ENCODE peak calls at places on chromosomes 6 and 20, in four cellular contexts. One of them, this sample, is unnamed.

GRCh38 chr6:129795261-129795660 is 65.9 kb downstream of the TMEM244 start:
- DNase-seq in K562: no peak
- DNase-seq in H1: no peak
- DNase-seq in HepG2: no peak
- DNase-seq in this sample: no peak

GRCh38 chr6:87172292-87172691 is 16.9 kb downstream of the ZNF292 start:
- DNase-seq in HepG2: no peak
- DNase-seq in H1: no peak
- DNase-seq in K562: no peak
- DNase-seq in this sample: no peak

GRCh38 chr20:2305946-2306345 is 10.1 kb downstream of the TGM3 start:
- DNase-seq in H1: no peak
- DNase-seq in HepG2: peak; percentile 44
- DNase-seq in K562: no peak
- DNase-seq in this sample: no peak

GRCh38 chr6:156779206-156780116 is 2.3 kb downstream of the ARID1B start:
- DNase-seq in H1: no peak
- DNase-seq in K562: peak; percentile 72
- DNase-seq in HepG2: peak; percentile 31
- DNase-seq in this sample: peak; percentile 38

GRCh38 chr6:116536216-116536621 is 9.3 kb downstream of the TRAPPC3L start:
- DNase-seq in K562: peak; percentile 69
- DNase-seq in HepG2: peak; percentile 73
- DNase-seq in H1: no peak
- DNase-seq in this sample: no peak

GRCh38 chr20:54208492-54209044 is 681 bp downstream of the PFDN4 start:
- DNase-seq in H1: no peak
- DNase-seq in HepG2: peak; percentile 35
- DNase-seq in K562: peak; percentile 39
- DNase-seq in this sample: no peak

GRCh38 chr6:149895702-149896310 is 2.1 kb downstream of the RAET1E start:
- DNase-seq in H1: no peak
- DNase-seq in K562: no peak
- DNase-seq in HepG2: no peak
- DNase-seq in this sample: no peak

GRCh38 chr6:160297310-160297709 is 38.7 kb upstream of the SLC22A2 start:
- DNase-seq in HepG2: peak; percentile 14
- DNase-seq in K562: no peak
- DNase-seq in H1: peak; percentile 19
- DNase-seq in this sample: peak; percentile 54

GRCh38 chr6:101080597-101080996 is 199.5 kb upstream of the ASCC3 start:
- DNase-seq in HepG2: no peak
- DNase-seq in K562: no peak
- DNase-seq in H1: no peak
- DNase-seq in this sample: no peak

GRCh38 chr20:63060057-63060991 is 53.6 kb upstream of the BHLHE23 start:
- DNase-seq in HepG2: no peak
- DNase-seq in H1: no peak
- DNase-seq in K562: peak; percentile 16
- DNase-seq in this sample: peak; percentile 11

GRCh38 chr20:57564951-57565642 is 4.2 kb downstream of the PCK1 start:
- DNase-seq in K562: no peak
- DNase-seq in HepG2: no peak
- DNase-seq in H1: no peak
- DNase-seq in this sample: no peak

DNA sequence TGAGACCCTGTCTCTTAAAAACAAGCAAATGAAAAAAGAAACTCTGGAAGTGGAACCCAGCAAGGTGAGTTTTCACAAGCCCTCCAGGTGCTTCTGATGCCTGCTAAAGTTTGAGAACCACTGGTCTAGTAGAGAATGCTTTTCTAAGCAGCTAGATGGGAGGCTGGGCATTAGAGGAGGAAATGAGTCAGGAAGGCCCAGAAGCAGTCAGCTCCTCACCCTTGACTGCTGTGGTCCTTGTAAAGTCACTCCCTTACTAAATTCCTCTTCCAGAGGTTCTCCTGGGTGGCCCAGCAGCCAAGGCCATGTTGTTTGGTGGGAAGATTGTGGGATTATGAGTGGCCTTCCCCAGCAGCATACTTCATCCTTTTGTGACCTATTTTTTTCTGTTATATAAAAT is 52.0 kb upstream of the FYN start:
- DNase-seq in K562: no peak
- DNase-seq in HepG2: no peak
- DNase-seq in H1: no peak
- DNase-seq in this sample: no peak
- TF ChIP-seq JUN in K562: no peak
- TF ChIP-seq JUN in HepG2: no peak
- TF ChIP-seq JUN in H1: no peak
- TF ChIP-seq JUN in this sample: no peak

GRCh38 chr6:44386364-44386928 is 1.1 kb upstream of the CDC5L start:
- DNase-seq in K562: peak; percentile 20
- DNase-seq in HepG2: no peak
- DNase-seq in H1: no peak
- DNase-seq in this sample: no peak
- TF ChIP-seq ATF2 in K562: no peak
- TF ChIP-seq ATF2 in HepG2: no peak
- TF ChIP-seq ATF2 in H1: no peak
- TF ChIP-seq ATF2 in this sample: no peak

GRCh38 chr20:47040506-47041125 is 146.0 kb downstream of the EYA2 start:
- DNase-seq in K562: peak; percentile 69
- DNase-seq in HepG2: no peak
- DNase-seq in H1: no peak
- DNase-seq in this sample: no peak

GRCh38 chr20:47042464-47042863 is 147.8 kb downstream of the EYA2 start:
- DNase-seq in H1: no peak
- DNase-seq in K562: peak; percentile 61
- DNase-seq in HepG2: no peak
- DNase-seq in this sample: no peak

GRCh38 chr20:47041500-47041899 is 146.9 kb downstream of the EYA2 start:
- DNase-seq in HepG2: no peak
- DNase-seq in H1: no peak
- DNase-seq in K562: no peak
- DNase-seq in this sample: no peak

GRCh38 chr20:47036091-47036880 is 141.6 kb downstream of the EYA2 start:
- DNase-seq in HepG2: no peak
- DNase-seq in H1: no peak
- DNase-seq in K562: no peak
- DNase-seq in this sample: no peak

GRCh38 chr20:47038581-47039560 is 144.2 kb downstream of the EYA2 start:
- DNase-seq in H1: no peak
- DNase-seq in HepG2: no peak
- DNase-seq in K562: no peak
- DNase-seq in this sample: no peak
- TF ChIP-seq JUN in H1: no peak
- TF ChIP-seq JUN in HepG2: no peak
- TF ChIP-seq JUN in K562: no peak
- TF ChIP-seq JUN in this sample: no peak

GRCh38 chr6:53159558-53159957 is 10.9 kb upstream of the GCM1 start:
- DNase-seq in HepG2: peak; percentile 33
- DNase-seq in K562: no peak
- DNase-seq in H1: no peak
- DNase-seq in this sample: no peak

GRCh38 chr6:53165333-53165732 is 16.7 kb upstream of the GCM1 start:
- DNase-seq in K562: no peak
- DNase-seq in HepG2: no peak
- DNase-seq in H1: no peak
- DNase-seq in this sample: no peak

GRCh38 chr6:53161481-53162009 is 12.9 kb upstream of the GCM1 start:
- DNase-seq in H1: no peak
- DNase-seq in K562: no peak
- DNase-seq in HepG2: no peak
- DNase-seq in this sample: no peak
- TF ChIP-seq ATF2 in H1: no peak
- TF ChIP-seq ATF2 in K562: no peak
- TF ChIP-seq ATF2 in HepG2: no peak
- TF ChIP-seq ATF2 in this sample: no peak

GRCh38 chr20:36574278-36575065 is 1.1 kb downstream of the TGIF2 start:
- DNase-seq in K562: peak; percentile 80
- DNase-seq in H1: no peak
- DNase-seq in HepG2: peak; percentile 73
- DNase-seq in this sample: peak; percentile 67

GRCh38 chr20:36573103-36573797 is at the start of gene TGIF2:
- DNase-seq in HepG2: peak; percentile 92
- DNase-seq in H1: peak; percentile 73
- DNase-seq in K562: peak; percentile 91
- DNase-seq in this sample: peak; percentile 94

GRCh38 chr20:36572701-36573102 is 695 bp upstream of the TGIF2 start:
- DNase-seq in H1: no peak
- DNase-seq in K562: peak; percentile 67
- DNase-seq in HepG2: peak; percentile 65
- DNase-seq in this sample: no peak

GRCh38 chr20:36573798-36574277 is 441 bp downstream of the TGIF2 start:
- DNase-seq in HepG2: peak; percentile 48
- DNase-seq in K562: peak; percentile 50
- DNase-seq in H1: no peak
- DNase-seq in this sample: no peak

DNA sequence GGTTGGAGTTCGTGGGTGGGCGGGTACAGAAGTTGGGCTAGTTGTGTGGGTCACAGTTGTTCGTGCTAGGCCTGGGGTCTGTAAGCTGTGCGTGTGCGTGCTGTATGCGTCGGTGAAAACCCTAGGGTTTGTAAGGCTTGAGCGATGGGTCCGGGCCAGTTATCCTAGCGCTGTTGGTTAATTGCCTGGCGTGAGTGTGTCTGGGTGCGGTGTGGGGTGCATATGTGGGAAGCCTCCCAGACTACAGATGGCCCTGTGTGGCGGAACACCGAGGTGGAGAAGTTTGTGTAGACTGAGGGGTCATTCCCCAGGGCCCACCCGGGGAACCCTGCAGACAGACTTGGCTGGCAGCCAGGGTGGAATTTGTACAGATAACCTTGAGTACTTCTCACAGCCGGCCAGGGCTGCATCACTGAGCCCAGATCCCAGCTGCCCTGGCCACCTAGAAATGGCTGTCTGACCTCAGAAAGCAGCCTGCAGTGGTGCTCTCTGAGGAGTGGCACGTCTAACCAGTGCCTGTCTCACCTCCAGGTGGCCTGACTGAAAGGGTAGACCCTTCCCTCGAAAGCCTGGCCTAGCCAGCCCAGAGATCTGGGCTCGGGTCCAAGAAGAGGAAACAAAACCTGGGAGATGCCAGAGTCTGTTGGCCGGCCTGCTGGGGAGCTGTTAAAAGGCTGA is 1.8 kb downstream of the TGIF2 start:
- DNase-seq in H1: no peak
- DNase-seq in K562: peak; percentile 63
- DNase-seq in HepG2: peak; percentile 73
- DNase-seq in this sample: peak; percentile 39
- TF ChIP-seq JUN in H1: no peak
- TF ChIP-seq JUN in K562: no peak
- TF ChIP-seq JUN in HepG2: no peak
- TF ChIP-seq JUN in this sample: no peak

DNA sequence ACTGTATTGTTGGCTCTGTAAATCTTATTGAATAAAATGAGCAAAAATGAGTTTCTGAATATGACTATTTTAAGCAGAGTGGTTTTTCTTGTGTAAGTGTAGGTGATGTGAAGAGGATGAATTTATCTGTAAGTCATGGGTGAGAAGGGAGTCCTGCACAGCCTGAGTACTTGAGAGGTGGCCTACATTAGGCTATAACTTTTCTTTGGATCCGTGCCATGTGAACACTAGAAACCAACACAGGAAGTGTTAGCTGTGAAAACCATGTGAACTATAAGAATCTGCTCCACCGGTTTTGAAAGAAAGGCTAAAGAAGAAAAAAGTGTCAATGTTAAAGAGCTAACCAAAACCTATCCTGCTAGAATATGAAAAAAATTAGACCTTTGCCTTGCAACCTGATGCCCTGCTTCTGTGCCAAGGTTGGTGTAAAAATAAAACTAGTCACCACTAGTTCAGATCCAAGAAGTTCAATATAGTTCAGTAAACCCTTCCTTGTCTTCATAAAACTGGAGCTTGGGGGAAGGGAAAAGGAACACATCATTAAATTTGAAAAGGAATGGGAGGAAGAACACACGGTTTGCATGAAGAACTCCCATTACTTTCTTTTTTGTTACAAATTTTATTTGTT is 21.3 kb downstream of the PLCB1 start:
- DNase-seq in K562: no peak
- DNase-seq in H1: no peak
- DNase-seq in HepG2: no peak
- DNase-seq in this sample: no peak
- TF ChIP-seq ATF2 in K562: no peak
- TF ChIP-seq ATF2 in H1: no peak
- TF ChIP-seq ATF2 in HepG2: no peak
- TF ChIP-seq ATF2 in this sample: no peak

This sample was measured in WTC11.